ENCODE peak calls at places on chromosomes 11 and 22, in seven cellular contexts. O, W, K, B, V, L and F are unnamed samples.

GRCh38 chr11:67365756-67366384 is 7.5 kb downstream of the CLCF1 start:
- DNase-seq in K (no peak), L (no peak), O (no peak), B (no peak), V (no peak), W (no peak), F (no peak)

GRCh38 chr22:24153353-24153752 is 27.9 kb upstream of the SUSD2 start:
- DNase-seq in W (no peak), O (peak), B (no peak), K (peak), L (no peak), V (no peak), F (no peak)

GRCh38 chr11:59429924-59430516 is 3.8 kb upstream of the OR5A2 start:
- DNase-seq in K (peak), L (no peak), B (no peak), W (peak), O (peak), V (peak), F (peak)

GRCh38 chr11:2897048-2897447 is 11.5 kb upstream of the CDKN1C start:
- DNase-seq in W (no peak), V (no peak), B (no peak), K (no peak), L (no peak), O (no peak), F (no peak)

GRCh38 chr11:78244080-78244479 is 55.4 kb downstream of the USP35 start:
- DNase-seq in K (no peak), L (no peak), B (no peak), W (no peak), V (no peak), O (no peak), F (no peak)

GRCh38 chr11:72577271-72577681 is 96.9 kb downstream of the PDE2A start:
- DNase-seq in L (no peak), K (no peak), O (peak), V (no peak), W (no peak), B (no peak), F (no peak)

GRCh38 chr11:111148953-111149352 is 96.6 kb upstream of the POU2AF2 start:
- DNase-seq in O (no peak), L (no peak), V (no peak), W (peak), B (no peak), K (no peak), F (no peak)

GRCh38 chr11:25910090-25910489 is 421.8 kb upstream of the ANO3 start:
- DNase-seq in V (peak), L (no peak), K (peak), O (no peak), W (no peak), B (no peak), F (peak)

GRCh38 chr11:20250644-20251247 is 90.5 kb upstream of the DBX1 start:
- DNase-seq in W (no peak), V (no peak), B (no peak), L (no peak), K (no peak), O (no peak), F (no peak)

GRCh38 chr11:46541593-46542371 is 52.0 kb downstream of the AMBRA1 start:
- DNase-seq in O (no peak), B (no peak), W (no peak), K (peak), L (no peak), V (no peak), F (no peak)

GRCh38 chr11:95923441-95923729 is 522 bp downstream of the MTMR2 start:
- DNase-seq in L (peak), B (no peak), V (no peak), W (no peak), O (no peak), K (peak), F (no peak)

GRCh38 chr11:117458275-117459120 is 130.8 kb downstream of the CEP164 start:
- DNase-seq in O (peak), V (peak), W (no peak), B (no peak), L (no peak), K (no peak), F (no peak)

GRCh38 chr22:41699264-41700104 is at the start of gene MEI1:
- DNase-seq in O (peak), B (peak), W (peak), L (no peak), K (no peak), V (no peak), F (no peak)

GRCh38 chr11:127003260-127003981 is 2.9 kb upstream of the KIRREL3 start:
- DNase-seq in O (no peak), K (no peak), L (peak), W (peak), V (peak), B (peak), F (no peak)

GRCh38 chr22:29225422-29226090 is 19.9 kb downstream of the EMID1 start:
- DNase-seq in B (no peak), O (no peak), V (no peak), K (no peak), W (peak), L (no peak), F (no peak)

GRCh38 chr11:10694481-10695239 is 1.1 kb upstream of the IRAG1 start:
- DNase-seq in L (no peak), V (no peak), O (no peak), K (no peak), B (no peak), W (peak), F (no peak)

GRCh38 chr11:68810164-68810563 is 31.6 kb downstream of the CPT1A start:
- DNase-seq in L (no peak), W (no peak), K (no peak), B (no peak), O (no peak), V (no peak), F (no peak)

GRCh38 chr11:38524945-38525344 is 1926.9 kb upstream of the RAG2 start:
- DNase-seq in L (no peak), K (no peak), W (no peak), O (no peak), V (no peak), B (no peak), F (no peak)

GRCh38 chr11:61985863-61986262 is 18.4 kb upstream of the FTH1 start:
- DNase-seq in V (no peak), L (no peak), K (no peak), W (no peak), O (no peak), B (no peak), F (no peak)

GRCh38 chr11:29024386-29024785 is 916.2 kb downstream of the METTL15 start:
- DNase-seq in V (no peak), L (no peak), O (no peak), K (no peak), W (no peak), B (no peak), F (no peak)

GRCh38 chr11:46281374-46281831 is 3.9 kb downstream of the CREB3L1 start:
- DNase-seq in K (peak), V (no peak), W (no peak), O (no peak), L (no peak), B (no peak), F (no peak)

GRCh38 chr11:60168306-60168705 is 14.6 kb downstream of the MS4A6A start:
- DNase-seq in W (no peak), L (no peak), V (no peak), O (no peak), B (no peak), K (no peak), F (no peak)

GRCh38 chr11:70637949-70638598 is 239.7 kb downstream of the CTTN start:
- DNase-seq in O (no peak), L (no peak), W (no peak), V (no peak), B (no peak), K (no peak), F (no peak)

GRCh38 chr11:93737904-93738612 is 3.2 kb downstream of the TAF1D start:
- DNase-seq in K (no peak), W (no peak), B (no peak), V (no peak), O (no peak), L (no peak), F (peak)

GRCh38 chr11:119518746-119519382 is 95.9 kb upstream of the THY1 start:
- DNase-seq in W (peak), L (no peak), O (peak), B (peak), V (no peak), K (peak), F (peak)

GRCh38 chr22:25100402-25100801 is 99.3 kb upstream of the CRYBB3 start:
- DNase-seq in K (no peak), W (no peak), O (no peak), V (no peak), B (no peak), L (no peak), F (no peak)

GRCh38 chr22:47203554-47203991 is 441.1 kb downstream of the TBC1D22A start:
- DNase-seq in K (no peak), O (no peak), B (no peak), V (no peak), L (no peak), W (no peak), F (no peak)

GRCh38 chr11:6476571-6476970 is 2.8 kb upstream of the TRIM3 start:
- DNase-seq in O (no peak), K (no peak), V (no peak), L (no peak), W (no peak), B (peak), F (no peak)

GRCh38 chr11:14308114-14308896 is 50.7 kb downstream of the RRAS2 start:
- DNase-seq in K (peak), L (no peak), O (no peak), V (no peak), B (no peak), W (peak), F (peak)

GRCh38 chr11:78284261-78284660 is 95.5 kb downstream of the USP35 start:
- DNase-seq in L (no peak), B (no peak), W (no peak), O (no peak), K (no peak), V (no peak), F (no peak)

GRCh38 chr22:22103078-22103593 is 120.5 kb upstream of the TOP3B start:
- DNase-seq in K (peak), W (no peak), V (no peak), O (peak), L (no peak), B (peak), F (peak)

GRCh38 chr22:27283714-27284113 is 517.8 kb downstream of the MN1 start:
- DNase-seq in O (no peak), V (no peak), B (no peak), W (no peak), L (no peak), K (no peak), F (peak)

GRCh38 chr11:111393585-111393984 is 14.5 kb upstream of the POU2AF1 start:
- DNase-seq in B (no peak), O (no peak), K (no peak), V (no peak), L (no peak), W (no peak), F (peak)

GRCh38 chr11:70397983-70398833 is at the start of gene CTTN:
- DNase-seq in V (peak), W (peak), B (peak), L (peak), K (peak), O (peak), F (peak)

GRCh38 chr11:8354622-8355417 is 91.1 kb upstream of the LMO1 start:
- DNase-seq in K (peak), V (peak), B (no peak), W (no peak), L (no peak), O (no peak), F (no peak)